ENCODE peak calls at places on chromosomes 11 and 22, in ten cellular contexts. One of them, this sample, is unnamed.

GRCh38 chr11:45208135-45208534 is 61.7 kb downstream of the PRDM11 start:
- DNase-seq in A673: no peak
- DNase-seq in suprapubic skin: no peak
- DNase-seq in osteoblast: no peak
- DNase-seq in neuronal stem cell: no peak
- DNase-seq in IMR-90: no peak
- DNase-seq in A549: no peak
- DNase-seq in sigmoid colon: no peak
- DNase-seq in prostate gland: peak; percentile 36
- DNase-seq in SK-N-SH: no peak
- DNase-seq in this sample: no peak

GRCh38 chr22:32947581-32947980 is 110.6 kb downstream of the SYN3 start:
- DNase-seq in A673: no peak
- DNase-seq in suprapubic skin: no peak
- DNase-seq in osteoblast: no peak
- DNase-seq in neuronal stem cell: no peak
- DNase-seq in IMR-90: no peak
- DNase-seq in A549: no peak
- DNase-seq in sigmoid colon: no peak
- DNase-seq in prostate gland: no peak
- DNase-seq in SK-N-SH: no peak
- DNase-seq in this sample: no peak

GRCh38 chr22:47370448-47371262 is 608.2 kb downstream of the TBC1D22A start:
- DNase-seq in A673: no peak
- DNase-seq in suprapubic skin: peak; percentile 29
- DNase-seq in osteoblast: peak; percentile 39
- DNase-seq in neuronal stem cell: no peak
- DNase-seq in IMR-90: no peak
- DNase-seq in A549: no peak
- DNase-seq in sigmoid colon: no peak
- DNase-seq in prostate gland: no peak
- DNase-seq in SK-N-SH: peak; percentile 4
- DNase-seq in this sample: no peak

GRCh38 chr22:50030315-50031188 is 18.0 kb upstream of the IL17REL start:
- DNase-seq in A673: peak; percentile 88
- DNase-seq in suprapubic skin: no peak
- DNase-seq in osteoblast: peak; percentile 98
- DNase-seq in neuronal stem cell: peak; percentile 75
- DNase-seq in IMR-90: peak; percentile 54
- DNase-seq in A549: peak; percentile 83
- DNase-seq in sigmoid colon: peak; percentile 84
- DNase-seq in prostate gland: peak; percentile 79
- DNase-seq in SK-N-SH: peak; percentile 92
- DNase-seq in this sample: peak; percentile 89

GRCh38 chr11:134014502-134014901 is 54.4 kb upstream of the JAM3 start:
- DNase-seq in A673: no peak
- DNase-seq in suprapubic skin: no peak
- DNase-seq in osteoblast: no peak
- DNase-seq in neuronal stem cell: no peak
- DNase-seq in IMR-90: no peak
- DNase-seq in A549: no peak
- DNase-seq in sigmoid colon: no peak
- DNase-seq in prostate gland: no peak
- DNase-seq in SK-N-SH: peak; percentile 70
- DNase-seq in this sample: no peak

GRCh38 chr22:41576877-41577276 is 12.8 kb downstream of the PMM1 start:
- DNase-seq in A673: peak; percentile 75
- DNase-seq in suprapubic skin: no peak
- DNase-seq in osteoblast: peak; percentile 93
- DNase-seq in neuronal stem cell: peak; percentile 39
- DNase-seq in IMR-90: peak; percentile 52
- DNase-seq in A549: peak; percentile 60
- DNase-seq in sigmoid colon: no peak
- DNase-seq in prostate gland: no peak
- DNase-seq in SK-N-SH: peak; percentile 58
- DNase-seq in this sample: peak; percentile 86

GRCh38 chr22:35071784-35072183 is 5.8 kb downstream of the ISX start:
- DNase-seq in A673: no peak
- DNase-seq in suprapubic skin: no peak
- DNase-seq in osteoblast: no peak
- DNase-seq in neuronal stem cell: no peak
- DNase-seq in IMR-90: no peak
- DNase-seq in A549: no peak
- DNase-seq in sigmoid colon: no peak
- DNase-seq in prostate gland: no peak
- DNase-seq in SK-N-SH: no peak
- DNase-seq in this sample: no peak

GRCh38 chr11:93123351-93123898 is 74.4 kb downstream of the SLC36A4 start:
- DNase-seq in A673: no peak
- DNase-seq in suprapubic skin: no peak
- DNase-seq in osteoblast: no peak
- DNase-seq in neuronal stem cell: no peak
- DNase-seq in IMR-90: peak; percentile 54
- DNase-seq in A549: no peak
- DNase-seq in sigmoid colon: no peak
- DNase-seq in prostate gland: no peak
- DNase-seq in SK-N-SH: no peak
- DNase-seq in this sample: peak; percentile 92

GRCh38 chr11:70707821-70708220 is 309.5 kb downstream of the CTTN start:
- DNase-seq in A673: no peak
- DNase-seq in suprapubic skin: no peak
- DNase-seq in osteoblast: no peak
- DNase-seq in neuronal stem cell: no peak
- DNase-seq in IMR-90: no peak
- DNase-seq in A549: no peak
- DNase-seq in sigmoid colon: no peak
- DNase-seq in prostate gland: no peak
- DNase-seq in SK-N-SH: no peak
- DNase-seq in this sample: no peak

GRCh38 chr11:64271339-64272132 is 12.9 kb downstream of the BAD start:
- DNase-seq in A673: peak; percentile 98
- DNase-seq in suprapubic skin: peak; percentile 96
- DNase-seq in osteoblast: peak; percentile 92
- DNase-seq in neuronal stem cell: peak; percentile 95
- DNase-seq in IMR-90: peak; percentile 92
- DNase-seq in A549: peak; percentile 44
- DNase-seq in sigmoid colon: peak; percentile 97
- DNase-seq in prostate gland: peak; percentile 94
- DNase-seq in SK-N-SH: peak; percentile 89
- DNase-seq in this sample: peak; percentile 95

GRCh38 chr11:43772733-43773132 is 92.2 kb downstream of the HSD17B12 start:
- DNase-seq in A673: no peak
- DNase-seq in suprapubic skin: no peak
- DNase-seq in osteoblast: no peak
- DNase-seq in neuronal stem cell: no peak
- DNase-seq in IMR-90: no peak
- DNase-seq in A549: no peak
- DNase-seq in sigmoid colon: no peak
- DNase-seq in prostate gland: no peak
- DNase-seq in SK-N-SH: no peak
- DNase-seq in this sample: no peak

GRCh38 chr11:7536102-7536501 is 22.3 kb downstream of the PPFIBP2 start:
- DNase-seq in A673: no peak
- DNase-seq in suprapubic skin: peak; percentile 37
- DNase-seq in osteoblast: no peak
- DNase-seq in neuronal stem cell: no peak
- DNase-seq in IMR-90: no peak
- DNase-seq in A549: peak; percentile 60
- DNase-seq in sigmoid colon: no peak
- DNase-seq in prostate gland: no peak
- DNase-seq in SK-N-SH: peak; percentile 38
- DNase-seq in this sample: peak; percentile 51

GRCh38 chr11:128261011-128261421 is 326.3 kb downstream of the ETS1 start:
- DNase-seq in A673: no peak
- DNase-seq in suprapubic skin: no peak
- DNase-seq in osteoblast: no peak
- DNase-seq in neuronal stem cell: no peak
- DNase-seq in IMR-90: no peak
- DNase-seq in A549: no peak
- DNase-seq in sigmoid colon: no peak
- DNase-seq in prostate gland: no peak
- DNase-seq in SK-N-SH: no peak
- DNase-seq in this sample: no peak

GRCh38 chr22:50084085-50084484 is 1.1 kb downstream of the MLC1 start:
- DNase-seq in A673: no peak
- DNase-seq in suprapubic skin: no peak
- DNase-seq in osteoblast: peak; percentile 67
- DNase-seq in neuronal stem cell: no peak
- DNase-seq in IMR-90: no peak
- DNase-seq in A549: no peak
- DNase-seq in sigmoid colon: no peak
- DNase-seq in prostate gland: no peak
- DNase-seq in SK-N-SH: peak; percentile 47
- DNase-seq in this sample: no peak

GRCh38 chr11:16986434-16987204 is 27.6 kb downstream of the PLEKHA7 start:
- DNase-seq in A673: peak; percentile 3
- DNase-seq in suprapubic skin: no peak
- DNase-seq in osteoblast: no peak
- DNase-seq in neuronal stem cell: no peak
- DNase-seq in IMR-90: no peak
- DNase-seq in A549: no peak
- DNase-seq in sigmoid colon: no peak
- DNase-seq in prostate gland: peak; percentile 78
- DNase-seq in SK-N-SH: no peak
- DNase-seq in this sample: no peak

GRCh38 chr11:123431619-123432018 is 1.6 kb downstream of the GRAMD1B start:
- DNase-seq in A673: no peak
- DNase-seq in suprapubic skin: no peak
- DNase-seq in osteoblast: no peak
- DNase-seq in neuronal stem cell: no peak
- DNase-seq in IMR-90: peak; percentile 23
- DNase-seq in A549: peak; percentile 8
- DNase-seq in sigmoid colon: no peak
- DNase-seq in prostate gland: no peak
- DNase-seq in SK-N-SH: no peak
- DNase-seq in this sample: no peak
- H3K4me3 ChIP-seq in A673: peak overlapping the region; percentile 77
- H3K4me3 ChIP-seq in suprapubic skin: no peak overlapping the region
- H3K4me3 ChIP-seq in osteoblast: peak overlapping the region; percentile 93
- H3K4me3 ChIP-seq in neuronal stem cell: no peak overlapping the region
- H3K4me3 ChIP-seq in IMR-90: peak overlapping the region; percentile 72
- H3K4me3 ChIP-seq in A549: peak overlapping the region; percentile 93
- H3K4me3 ChIP-seq in sigmoid colon: no peak overlapping the region
- H3K4me3 ChIP-seq in prostate gland: no peak overlapping the region
- H3K4me3 ChIP-seq in SK-N-SH: peak overlapping the region; percentile 73
- H3K4me3 ChIP-seq in this sample: no peak overlapping the region

DNA sequence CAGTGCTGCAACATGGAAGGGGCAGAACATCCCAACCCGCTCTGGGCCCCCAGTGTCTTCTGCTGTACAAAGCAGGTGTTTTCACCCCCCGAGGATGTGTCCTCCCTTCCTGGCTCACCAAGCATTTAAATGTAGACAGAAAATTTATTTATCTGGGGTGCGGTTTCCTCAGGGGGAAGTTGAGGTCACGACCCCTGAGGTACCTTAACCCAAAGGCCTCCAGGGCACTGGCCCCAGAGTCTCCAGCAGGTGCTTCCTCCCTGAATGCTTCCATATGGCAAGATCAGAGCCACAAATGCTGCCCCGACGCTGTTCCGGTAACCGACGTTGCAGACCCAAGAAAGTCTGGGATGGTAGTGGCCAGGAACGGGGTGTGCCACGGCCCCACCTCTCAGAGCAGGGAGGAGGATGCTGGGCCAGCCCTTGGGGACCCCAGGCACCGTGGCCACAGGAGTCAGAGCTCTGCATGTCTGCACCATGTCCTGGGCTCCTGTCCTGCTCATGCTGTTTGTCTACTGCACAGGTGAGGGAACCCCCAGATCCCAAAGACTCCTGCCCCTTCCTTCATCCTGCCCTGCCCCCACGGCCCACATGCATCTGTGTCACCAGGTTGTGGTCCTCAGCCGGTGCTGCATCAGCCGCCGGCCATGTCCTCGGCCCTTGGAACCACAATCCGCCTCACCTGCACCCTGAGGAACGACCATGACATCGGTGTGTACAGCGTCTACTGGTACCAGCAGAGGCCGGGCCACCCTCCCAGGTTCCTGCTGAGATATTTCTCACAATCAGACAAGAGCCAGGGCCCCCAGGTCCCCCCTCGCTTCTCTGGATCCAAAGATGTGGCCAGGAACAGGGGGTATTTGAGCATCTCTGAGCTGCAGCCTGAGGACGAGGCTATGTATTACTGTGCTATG is at the start of gene VPREB1:
- DNase-seq in A673: no peak
- DNase-seq in suprapubic skin: no peak
- DNase-seq in osteoblast: peak; percentile 76
- DNase-seq in neuronal stem cell: no peak
- DNase-seq in IMR-90: no peak
- DNase-seq in A549: no peak
- DNase-seq in sigmoid colon: no peak
- DNase-seq in prostate gland: no peak
- DNase-seq in SK-N-SH: no peak
- DNase-seq in this sample: no peak
- H3K27ac ChIP-seq in A673: no peak within 1 kb of the TSS
- H3K27ac ChIP-seq in suprapubic skin: no peak within 1 kb of the TSS
- H3K27ac ChIP-seq in osteoblast: no peak within 1 kb of the TSS
- H3K27ac ChIP-seq in neuronal stem cell: no peak within 1 kb of the TSS
- H3K27ac ChIP-seq in IMR-90: no peak within 1 kb of the TSS
- H3K27ac ChIP-seq in A549: no peak within 1 kb of the TSS
- H3K27ac ChIP-seq in sigmoid colon: no peak within 1 kb of the TSS
- H3K27ac ChIP-seq in prostate gland: no peak within 1 kb of the TSS
- H3K27ac ChIP-seq in SK-N-SH: no peak within 1 kb of the TSS
- H3K27ac ChIP-seq in this sample: no peak within 1 kb of the TSS

DNA sequence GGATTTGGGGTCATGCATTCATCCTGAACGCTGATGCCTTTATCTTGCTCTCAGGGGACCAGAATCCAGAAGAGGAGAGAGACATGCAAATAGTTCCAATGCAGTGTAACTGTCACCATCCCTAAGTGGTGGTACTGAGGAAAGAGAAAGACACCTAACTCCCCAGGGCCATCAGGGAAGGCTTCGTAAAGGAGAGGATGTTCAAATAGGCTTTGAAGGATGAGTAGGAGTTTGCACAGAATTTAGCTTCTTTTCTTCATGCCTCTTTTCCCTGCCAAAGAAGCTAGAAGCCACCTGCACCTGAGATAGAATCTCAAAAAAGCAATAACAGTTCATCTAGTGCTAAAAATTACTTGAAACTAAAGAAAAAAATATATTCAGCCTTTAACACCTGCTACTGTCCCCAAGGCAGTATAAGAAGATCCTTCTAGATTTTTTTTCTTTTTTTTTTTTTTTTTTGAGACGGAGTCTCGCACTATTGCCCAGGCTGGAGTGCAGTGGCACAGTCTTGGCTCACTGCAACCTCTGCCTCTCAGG is 16.7 kb upstream of the XBP1 start:
- DNase-seq in A673: no peak
- DNase-seq in suprapubic skin: no peak
- DNase-seq in osteoblast: no peak
- DNase-seq in neuronal stem cell: no peak
- DNase-seq in IMR-90: no peak
- DNase-seq in A549: no peak
- DNase-seq in sigmoid colon: no peak
- DNase-seq in prostate gland: no peak
- DNase-seq in SK-N-SH: no peak
- DNase-seq in this sample: no peak
- H3K4me1 ChIP-seq in A673: no peaks in the 10 kb centered on the region
- H3K4me1 ChIP-seq in suprapubic skin: peaks cover 31% of the 10 kb centered on the region
- H3K4me1 ChIP-seq in osteoblast: peaks cover 4% of the 10 kb centered on the region
- H3K4me1 ChIP-seq in neuronal stem cell: peaks cover 6% of the 10 kb centered on the region
- H3K4me1 ChIP-seq in IMR-90: peaks cover 2% of the 10 kb centered on the region
- H3K4me1 ChIP-seq in A549: peaks cover 54% of the 10 kb centered on the region
- H3K4me1 ChIP-seq in sigmoid colon: no peaks in the 10 kb centered on the region
- H3K4me1 ChIP-seq in prostate gland: peaks cover 30% of the 10 kb centered on the region
- H3K4me1 ChIP-seq in SK-N-SH: no peaks in the 10 kb centered on the region
- H3K4me1 ChIP-seq in this sample: peaks cover 6% of the 10 kb centered on the region

GRCh38 chr11:112963368-112963955 is 2.2 kb downstream of the NCAM1 start:
- DNase-seq in A673: peak; percentile 12
- DNase-seq in suprapubic skin: no peak
- DNase-seq in osteoblast: peak; percentile 13
- DNase-seq in neuronal stem cell: peak; percentile 72
- DNase-seq in IMR-90: no peak
- DNase-seq in A549: no peak
- DNase-seq in sigmoid colon: no peak
- DNase-seq in prostate gland: no peak
- DNase-seq in SK-N-SH: peak; percentile 88
- DNase-seq in this sample: peak; percentile 13
- H3K4me3 ChIP-seq in A673: peak overlapping the region; percentile 61
- H3K4me3 ChIP-seq in suprapubic skin: peak overlapping the region; percentile 55
- H3K4me3 ChIP-seq in osteoblast: peak overlapping the region; percentile 42
- H3K4me3 ChIP-seq in neuronal stem cell: peak overlapping the region; percentile 53
- H3K4me3 ChIP-seq in IMR-90: no peak overlapping the region
- H3K4me3 ChIP-seq in A549: no peak overlapping the region
- H3K4me3 ChIP-seq in sigmoid colon: peak overlapping the region; percentile 57
- H3K4me3 ChIP-seq in prostate gland: peak overlapping the region; percentile 36
- H3K4me3 ChIP-seq in SK-N-SH: peak overlapping the region; percentile 95
- H3K4me3 ChIP-seq in this sample: peak overlapping the region; percentile 92